ENCODE peak calls at places on chromosomes 6 and 20, in nine cellular contexts. I is brain microvascular endothelial cell, X is GM13976, D is fibroblast of pulmonary artery, Q is cardiac fibroblast, S is A549, V is sigmoid colon, N is foreskin keratinocyte, C is body of pancreas. B is an unnamed sample.

GRCh38 chr6:106476326-106477105 is 116.0 kb downstream of the CRYBG1 start:
- DNase-seq in I (peak; percentile 38), X (no peak), D (peak; percentile 60), Q (peak; percentile 64), S (no peak), V (no peak), N (peak; percentile 81), C (no peak), B (peak; percentile 45)

GRCh38 chr6:23637296-23637695 is 488.7 kb upstream of the NRSN1 start:
- DNase-seq in I (no peak), X (no peak), D (no peak), Q (no peak), S (no peak), V (no peak), N (peak; percentile 61), C (no peak), B (no peak)

GRCh38 chr20:36474563-36474962 is 66.8 kb upstream of the MYL9 start:
- DNase-seq in I (no peak), X (no peak), D (no peak), Q (no peak), S (no peak), V (no peak), N (no peak), C (peak; percentile 49), B (no peak)

GRCh38 chr6:53290547-53291510 is 57.9 kb downstream of the ELOVL5 start:
- DNase-seq in I (no peak), X (no peak), D (no peak), Q (no peak), S (no peak), V (no peak), N (no peak), C (no peak), B (no peak)

GRCh38 chr20:43909211-43909610 is 5.4 kb upstream of the TOX2 start:
- DNase-seq in I (no peak), X (no peak), D (no peak), Q (no peak), S (no peak), V (no peak), N (no peak), C (no peak), B (no peak)

GRCh38 chr6:90219168-90219985 is 77.3 kb downstream of the BACH2 start:
- DNase-seq in I (peak; percentile 50), X (no peak), D (peak; percentile 74), Q (peak; percentile 87), S (no peak), V (peak; percentile 87), N (peak; percentile 74), C (peak; percentile 75), B (peak; percentile 93)

GRCh38 chr6:8983202-8983688 is 547.9 kb upstream of the SLC35B3 start:
- DNase-seq in I (peak; percentile 65), X (peak; percentile 49), D (peak; percentile 71), Q (peak; percentile 70), S (peak; percentile 55), V (peak; percentile 71), N (peak; percentile 45), C (peak; percentile 52), B (peak; percentile 59)

GRCh38 chr20:58693226-58694006 is 816 bp downstream of the NPEPL1 start:
- DNase-seq in I (no peak), X (peak; percentile 44), D (no peak), Q (no peak), S (peak; percentile 24), V (peak; percentile 73), N (no peak), C (peak; percentile 28), B (no peak)

GRCh38 chr6:83183082-83183828 is 9.8 kb downstream of the PGM3 start:
- DNase-seq in I (peak; percentile 95), X (no peak), D (peak; percentile 97), Q (peak; percentile 95), S (peak; percentile 33), V (no peak), N (peak; percentile 87), C (peak; percentile 10), B (peak; percentile 72)

GRCh38 chr6:170124836-170125235 is 166.0 kb downstream of the DLL1 start:
- DNase-seq in I (no peak), X (no peak), D (no peak), Q (no peak), S (no peak), V (peak; percentile 41), N (peak; percentile 86), C (peak; percentile 64), B (no peak)

GRCh38 chr6:35148167-35148741 is 7.1 kb upstream of the TCP11 start:
- DNase-seq in I (peak; percentile 56), X (no peak), D (peak; percentile 65), Q (peak; percentile 37), S (no peak), V (no peak), N (peak; percentile 49), C (no peak), B (peak; percentile 74)

GRCh38 chr20:63664861-63665594 is 6.9 kb downstream of the RTEL1 start:
- DNase-seq in I (no peak), X (no peak), D (peak; percentile 42), Q (peak; percentile 42), S (no peak), V (no peak), N (peak; percentile 15), C (no peak), B (no peak)

GRCh38 chr20:32249030-32249738 is 28.3 kb upstream of the KIF3B start:
- DNase-seq in I (no peak), X (no peak), D (no peak), Q (no peak), S (no peak), V (no peak), N (no peak), C (no peak), B (no peak)

GRCh38 chr6:16681260-16681873 is 79.9 kb downstream of the ATXN1 start:
- DNase-seq in I (peak; percentile 78), X (no peak), D (peak; percentile 95), Q (peak; percentile 90), S (peak; percentile 74), V (no peak), N (peak; percentile 96), C (no peak), B (peak; percentile 92)

GRCh38 chr6:129863664-129864063 is 2.5 kb upstream of the TMEM244 start:
- DNase-seq in I (peak; percentile 22), X (no peak), D (no peak), Q (no peak), S (no peak), V (no peak), N (peak; percentile 94), C (no peak), B (peak; percentile 59)

GRCh38 chr6:68642977-68643376 is 7.9 kb downstream of the ADGRB3 start:
- DNase-seq in I (no peak), X (no peak), D (no peak), Q (no peak), S (no peak), V (no peak), N (no peak), C (no peak), B (no peak)

GRCh38 chr6:159943965-159944598 is 24.8 kb upstream of the IGF2R start:
- DNase-seq in I (no peak), X (no peak), D (no peak), Q (no peak), S (no peak), V (no peak), N (no peak), C (no peak), B (no peak)

GRCh38 chr6:70282906-70283461 is 19.9 kb downstream of the COL9A1 start:
- DNase-seq in I (no peak), X (no peak), D (no peak), Q (no peak), S (no peak), V (no peak), N (no peak), C (no peak), B (no peak)

GRCh38 chr6:85464722-85465150 is 14.9 kb downstream of the NT5E start:
- DNase-seq in I (peak; percentile 95), X (no peak), D (peak; percentile 90), Q (peak; percentile 71), S (peak; percentile 54), V (no peak), N (peak; percentile 96), C (no peak), B (peak; percentile 92)

GRCh38 chr6:5315883-5316282 is 54.6 kb downstream of the FARS2 start:
- DNase-seq in I (peak; percentile 7), X (no peak), D (no peak), Q (no peak), S (no peak), V (no peak), N (no peak), C (no peak), B (no peak)

GRCh38 chr6:39770476-39770875 is 21.7 kb upstream of the DAAM2 start:
- DNase-seq in I (no peak), X (no peak), D (no peak), Q (no peak), S (no peak), V (no peak), N (no peak), C (no peak), B (no peak)

GRCh38 chr20:57256908-57257307 is 9.5 kb downstream of the BMP7 start:
- DNase-seq in I (no peak), X (no peak), D (no peak), Q (no peak), S (no peak), V (no peak), N (no peak), C (no peak), B (no peak)

GRCh38 chr6:118263929-118264486 is 284.1 kb upstream of the PLN start:
- DNase-seq in I (peak; percentile 38), X (peak; percentile 16), D (peak; percentile 33), Q (peak; percentile 51), S (peak; percentile 5), V (no peak), N (no peak), C (no peak), B (peak; percentile 37)
- TF ChIP-seq CTCF in I (peak; percentile 57), X (peak; percentile 21), D (peak; percentile 26), Q (no peak), S (no peak), V (peak; percentile 25), N (peak; percentile 25), C (no peak), B (peak; percentile 42)

DNA sequence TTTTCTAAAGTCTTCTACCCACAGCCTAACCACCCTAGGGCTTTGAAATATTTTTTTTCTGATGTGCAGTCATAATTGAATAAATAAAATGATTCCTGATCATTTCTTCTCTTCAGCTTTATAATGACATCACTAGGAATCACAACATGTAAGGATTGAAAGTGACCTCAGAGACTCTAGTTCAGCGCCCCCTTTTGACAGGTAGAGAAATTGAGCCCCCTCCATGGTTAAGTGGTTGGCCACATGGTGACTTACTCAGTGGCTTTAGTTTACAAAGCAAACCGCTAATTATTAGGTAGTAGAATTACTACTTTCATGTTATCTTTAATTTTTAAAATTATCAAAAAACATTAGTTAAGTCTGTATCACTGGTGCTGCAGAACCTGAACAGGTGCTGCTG is 13.3 kb upstream of the SLC2A12 start:
- DNase-seq in I (no peak), X (peak; percentile 32), D (peak; percentile 42), Q (peak; percentile 27), S (peak; percentile 37), V (no peak), N (no peak), C (no peak), B (no peak)
- TF ChIP-seq CTCF in I (peak; percentile 46), X (peak; percentile 48), D (peak; percentile 49), Q (peak; percentile 55), S (peak; percentile 20), V (no peak), N (peak; percentile 65), C (peak; percentile 15), B (peak; percentile 40)

GRCh38 chr6:29631860-29632731 is 887 bp downstream of the GABBR1 start:
- DNase-seq in I (no peak), X (peak; percentile 70), D (peak; percentile 68), Q (peak; percentile 78), S (peak; percentile 51), V (peak; percentile 91), N (peak; percentile 33), C (peak; percentile 47), B (peak; percentile 65)
- TF ChIP-seq CTCF in I (no peak), X (no peak), D (no peak), Q (no peak), S (no peak), V (no peak), N (no peak), C (no peak), B (no peak)

GRCh38 chr6:55963301-55963700 is 87.9 kb upstream of the BMP5 start:
- DNase-seq in I (peak; percentile 12), X (no peak), D (peak; percentile 26), Q (peak; percentile 16), S (no peak), V (no peak), N (peak; percentile 5), C (no peak), B (no peak)
- TF ChIP-seq CTCF in I (peak; percentile 68), X (no peak), D (peak; percentile 42), Q (peak; percentile 48), S (no peak), V (no peak), N (peak; percentile 53), C (no peak), B (peak; percentile 45)